ENCODE peak calls at places on chromosomes 5 and 9, in five cellular contexts. G is left ventricle myocardium inferior; O is stimulated activated naive B cell treated with anti-CD40 and anti-IgM and Interleukin-4, amounts not matched to agents 10 μg/mL and 1 μg/mL and 100 μg/mL, for 72 hours; J is nephron progenitor cell; K is globus pallidus. Z is an unnamed sample.

GRCh38 chr5:463952-464351 is 21.0 kb downstream of the EXOC3 start:
- DNase-seq in G (peak; percentile 12), O (peak; percentile 94), J (no peak), K (no peak), Z (peak; percentile 74)

GRCh38 chr5:98454904-98455303 is 318.6 kb upstream of the RGMB start:
- DNase-seq in G (no peak), O (no peak), J (no peak), K (peak; percentile 8), Z (no peak)

GRCh38 chr9:73269430-73270101 is 117.9 kb downstream of the ANXA1 start:
- DNase-seq in G (no peak), O (no peak), J (no peak), K (peak; percentile 6), Z (no peak)

GRCh38 chr9:70902705-70903131 is 218.7 kb downstream of the TRPM3 start:
- DNase-seq in G (no peak), O (no peak), J (no peak), K (no peak), Z (no peak)

GRCh38 chr9:105864248-105864898 is 170.0 kb downstream of the TMEM38B start:
- DNase-seq in G (no peak), O (no peak), J (no peak), K (no peak), Z (no peak)

GRCh38 chr5:139638736-139639618 is 9.2 kb upstream of the CXXC5 start:
- DNase-seq in G (no peak), O (no peak), J (peak; percentile 63), K (no peak), Z (peak; percentile 37)

GRCh38 chr9:37056521-37056920 is 22.5 kb upstream of the PAX5 start:
- DNase-seq in G (no peak), O (no peak), J (no peak), K (no peak), Z (no peak)

GRCh38 chr9:121281614-121282291 is 13.8 kb downstream of the GSN start:
- DNase-seq in G (peak; percentile 91), O (no peak), J (no peak), K (peak; percentile 29), Z (no peak)

GRCh38 chr9:112854657-112855056 is 36.0 kb downstream of the SLC46A2 start:
- DNase-seq in G (no peak), O (no peak), J (no peak), K (no peak), Z (peak; percentile 22)

GRCh38 chr5:159459132-159459627 is 128.9 kb upstream of the IL12B start:
- DNase-seq in G (no peak), O (no peak), J (no peak), K (no peak), Z (no peak)

GRCh38 chr9:6788175-6789016 is 30.6 kb downstream of the KDM4C start:
- DNase-seq in G (no peak), O (no peak), J (no peak), K (no peak), Z (no peak)

GRCh38 chr9:78298046-78298511 is 1.2 kb downstream of the PSAT1 start:
- DNase-seq in G (no peak), O (no peak), J (peak; percentile 47), K (peak; percentile 90), Z (no peak)

GRCh38 chr5:59543826-59544442 is 349.6 kb downstream of the PDE4D start:
- DNase-seq in G (no peak), O (no peak), J (no peak), K (no peak), Z (no peak)

GRCh38 chr5:148967783-148968182 is 95.1 kb downstream of the SH3TC2 start:
- DNase-seq in G (no peak), O (no peak), J (no peak), K (no peak), Z (no peak)

GRCh38 chr9:33080534-33080933 is 4.1 kb upstream of the SMU1 start:
- DNase-seq in G (no peak), O (no peak), J (no peak), K (no peak), Z (no peak)

GRCh38 chr5:166810721-166811120 is 1480.7 kb upstream of the WWC1 start:
- DNase-seq in G (no peak), O (no peak), J (no peak), K (no peak), Z (no peak)

GRCh38 chr9:126318858-126319257 is 7.8 kb upstream of the MVB12B start:
- DNase-seq in G (no peak), O (no peak), J (no peak), K (no peak), Z (no peak)

GRCh38 chr9:84667571-84668203 is 1.8 kb upstream of the NTRK2 start:
- DNase-seq in G (peak; percentile 21), O (no peak), J (peak; percentile 34), K (peak; percentile 56), Z (no peak)

GRCh38 chr5:135107986-135108385 is 74.0 kb upstream of the PITX1 start:
- DNase-seq in G (no peak), O (no peak), J (no peak), K (no peak), Z (no peak)

GRCh38 chr5:147981074-147981473 is 74.7 kb upstream of the C5orf46 start:
- DNase-seq in G (no peak), O (no peak), J (no peak), K (no peak), Z (no peak)

GRCh38 chr5:67047180-67047579 is 149.4 kb downstream of the CD180 start:
- DNase-seq in G (peak; percentile 76), O (no peak), J (no peak), K (no peak), Z (peak; percentile 63)

GRCh38 chr5:73380052-73380451 is 68.5 kb downstream of the FOXD1 start:
- DNase-seq in G (no peak), O (no peak), J (no peak), K (no peak), Z (no peak)

GRCh38 chr9:136403915-136404800 is 4.2 kb upstream of the SNAPC4 start:
- DNase-seq in G (no peak), O (peak; percentile 41), J (no peak), K (no peak), Z (peak; percentile 60)

Z was measured in Peyer's patch.